ENCODE peak calls at places on chromosomes 13 and 19, in nine cellular contexts. One of them, this sample, is unnamed.

GRCh38 chr19:11435833-11436313 is 438 bp downstream of the PRKCSH start:
- DNase-seq in effector CD4-positive, alpha-beta T cell: no peak
- DNase-seq in midbrain: no peak
- DNase-seq in activated CD8-positive, alpha-beta memory T cell treated with anti-CD3 and anti-CD28 coated beads, Interleukin-2, amount 50 U/mL, for 48 hours: peak; percentile 66
- DNase-seq in cardiac fibroblast: no peak
- DNase-seq in ascending aorta: no peak
- DNase-seq in iris pigment epithelial cell: peak; percentile 52
- DNase-seq in stimulated activated CD4-positive, alpha-beta T cell treated with anti-CD3 and anti-CD28 coated beads, Interleukin-2, amount 100 ng/mL, for 48 hours: no peak
- DNase-seq in CD8-positive, alpha-beta memory T cell: no peak
- DNase-seq in this sample: peak; percentile 13

GRCh38 chr19:23203841-23204344 is 46.3 kb downstream of the ZNF724 start:
- DNase-seq in stimulated activated CD4-positive, alpha-beta T cell treated with anti-CD3 and anti-CD28 coated beads, Interleukin-2, amount 100 ng/mL, for 48 hours: no peak
- DNase-seq in CD8-positive, alpha-beta memory T cell: no peak
- DNase-seq in ascending aorta: no peak
- DNase-seq in activated CD8-positive, alpha-beta memory T cell treated with anti-CD3 and anti-CD28 coated beads, Interleukin-2, amount 50 U/mL, for 48 hours: no peak
- DNase-seq in cardiac fibroblast: peak; percentile 1
- DNase-seq in midbrain: peak; percentile 26
- DNase-seq in effector CD4-positive, alpha-beta T cell: no peak
- DNase-seq in iris pigment epithelial cell: peak; percentile 12
- DNase-seq in this sample: no peak

GRCh38 chr13:109862627-109863026 is 76.2 kb upstream of the IRS2 start:
- DNase-seq in iris pigment epithelial cell: peak; percentile 86
- DNase-seq in midbrain: no peak
- DNase-seq in ascending aorta: no peak
- DNase-seq in activated CD8-positive, alpha-beta memory T cell treated with anti-CD3 and anti-CD28 coated beads, Interleukin-2, amount 50 U/mL, for 48 hours: no peak
- DNase-seq in stimulated activated CD4-positive, alpha-beta T cell treated with anti-CD3 and anti-CD28 coated beads, Interleukin-2, amount 100 ng/mL, for 48 hours: no peak
- DNase-seq in effector CD4-positive, alpha-beta T cell: no peak
- DNase-seq in cardiac fibroblast: peak; percentile 60
- DNase-seq in CD8-positive, alpha-beta memory T cell: no peak
- DNase-seq in this sample: no peak

GRCh38 chr13:48750588-48751383 is 97.1 kb downstream of the CYSLTR2 start:
- DNase-seq in stimulated activated CD4-positive, alpha-beta T cell treated with anti-CD3 and anti-CD28 coated beads, Interleukin-2, amount 100 ng/mL, for 48 hours: no peak
- DNase-seq in midbrain: no peak
- DNase-seq in effector CD4-positive, alpha-beta T cell: no peak
- DNase-seq in cardiac fibroblast: peak; percentile 49
- DNase-seq in CD8-positive, alpha-beta memory T cell: no peak
- DNase-seq in ascending aorta: no peak
- DNase-seq in activated CD8-positive, alpha-beta memory T cell treated with anti-CD3 and anti-CD28 coated beads, Interleukin-2, amount 50 U/mL, for 48 hours: no peak
- DNase-seq in iris pigment epithelial cell: peak; percentile 54
- DNase-seq in this sample: no peak

GRCh38 chr13:106523566-106523965 is 11.9 kb downstream of the EFNB2 start:
- DNase-seq in ascending aorta: no peak
- DNase-seq in effector CD4-positive, alpha-beta T cell: no peak
- DNase-seq in cardiac fibroblast: no peak
- DNase-seq in iris pigment epithelial cell: no peak
- DNase-seq in activated CD8-positive, alpha-beta memory T cell treated with anti-CD3 and anti-CD28 coated beads, Interleukin-2, amount 50 U/mL, for 48 hours: no peak
- DNase-seq in CD8-positive, alpha-beta memory T cell: no peak
- DNase-seq in stimulated activated CD4-positive, alpha-beta T cell treated with anti-CD3 and anti-CD28 coated beads, Interleukin-2, amount 100 ng/mL, for 48 hours: no peak
- DNase-seq in midbrain: peak; percentile 10
- DNase-seq in this sample: no peak

GRCh38 chr19:8500158-8500557 is 2.3 kb downstream of the PRAM1 start:
- DNase-seq in effector CD4-positive, alpha-beta T cell: no peak
- DNase-seq in ascending aorta: no peak
- DNase-seq in activated CD8-positive, alpha-beta memory T cell treated with anti-CD3 and anti-CD28 coated beads, Interleukin-2, amount 50 U/mL, for 48 hours: no peak
- DNase-seq in stimulated activated CD4-positive, alpha-beta T cell treated with anti-CD3 and anti-CD28 coated beads, Interleukin-2, amount 100 ng/mL, for 48 hours: no peak
- DNase-seq in CD8-positive, alpha-beta memory T cell: no peak
- DNase-seq in iris pigment epithelial cell: peak; percentile 26
- DNase-seq in cardiac fibroblast: no peak
- DNase-seq in midbrain: no peak
- DNase-seq in this sample: no peak

GRCh38 chr13:41224113-41225110 is 30.0 kb upstream of the KBTBD7 start:
- DNase-seq in iris pigment epithelial cell: peak; percentile 86
- DNase-seq in midbrain: no peak
- DNase-seq in effector CD4-positive, alpha-beta T cell: no peak
- DNase-seq in activated CD8-positive, alpha-beta memory T cell treated with anti-CD3 and anti-CD28 coated beads, Interleukin-2, amount 50 U/mL, for 48 hours: no peak
- DNase-seq in CD8-positive, alpha-beta memory T cell: no peak
- DNase-seq in stimulated activated CD4-positive, alpha-beta T cell treated with anti-CD3 and anti-CD28 coated beads, Interleukin-2, amount 100 ng/mL, for 48 hours: no peak
- DNase-seq in cardiac fibroblast: peak; percentile 80
- DNase-seq in ascending aorta: no peak
- DNase-seq in this sample: no peak

GRCh38 chr13:27973291-27973690 is 4.2 kb upstream of the CDX2 start:
- DNase-seq in effector CD4-positive, alpha-beta T cell: no peak
- DNase-seq in CD8-positive, alpha-beta memory T cell: no peak
- DNase-seq in midbrain: no peak
- DNase-seq in cardiac fibroblast: no peak
- DNase-seq in stimulated activated CD4-positive, alpha-beta T cell treated with anti-CD3 and anti-CD28 coated beads, Interleukin-2, amount 100 ng/mL, for 48 hours: no peak
- DNase-seq in activated CD8-positive, alpha-beta memory T cell treated with anti-CD3 and anti-CD28 coated beads, Interleukin-2, amount 50 U/mL, for 48 hours: peak; percentile 18
- DNase-seq in iris pigment epithelial cell: no peak
- DNase-seq in ascending aorta: peak; percentile 40
- DNase-seq in this sample: no peak

GRCh38 chr13:51848674-51849073 is 3.7 kb upstream of the TMEM272 start:
- DNase-seq in activated CD8-positive, alpha-beta memory T cell treated with anti-CD3 and anti-CD28 coated beads, Interleukin-2, amount 50 U/mL, for 48 hours: no peak
- DNase-seq in CD8-positive, alpha-beta memory T cell: no peak
- DNase-seq in iris pigment epithelial cell: peak; percentile 73
- DNase-seq in cardiac fibroblast: peak; percentile 69
- DNase-seq in ascending aorta: no peak
- DNase-seq in midbrain: no peak
- DNase-seq in stimulated activated CD4-positive, alpha-beta T cell treated with anti-CD3 and anti-CD28 coated beads, Interleukin-2, amount 100 ng/mL, for 48 hours: no peak
- DNase-seq in effector CD4-positive, alpha-beta T cell: no peak
- DNase-seq in this sample: no peak

GRCh38 chr19:41897181-41897580 is 14.2 kb downstream of the ARHGEF1 start:
- DNase-seq in ascending aorta: no peak
- DNase-seq in stimulated activated CD4-positive, alpha-beta T cell treated with anti-CD3 and anti-CD28 coated beads, Interleukin-2, amount 100 ng/mL, for 48 hours: no peak
- DNase-seq in CD8-positive, alpha-beta memory T cell: no peak
- DNase-seq in cardiac fibroblast: no peak
- DNase-seq in iris pigment epithelial cell: no peak
- DNase-seq in midbrain: no peak
- DNase-seq in effector CD4-positive, alpha-beta T cell: no peak
- DNase-seq in activated CD8-positive, alpha-beta memory T cell treated with anti-CD3 and anti-CD28 coated beads, Interleukin-2, amount 50 U/mL, for 48 hours: no peak
- DNase-seq in this sample: no peak

GRCh38 chr19:3575260-3575741 is 2.6 kb downstream of the HMG20B start:
- DNase-seq in stimulated activated CD4-positive, alpha-beta T cell treated with anti-CD3 and anti-CD28 coated beads, Interleukin-2, amount 100 ng/mL, for 48 hours: no peak
- DNase-seq in activated CD8-positive, alpha-beta memory T cell treated with anti-CD3 and anti-CD28 coated beads, Interleukin-2, amount 50 U/mL, for 48 hours: no peak
- DNase-seq in effector CD4-positive, alpha-beta T cell: no peak
- DNase-seq in CD8-positive, alpha-beta memory T cell: no peak
- DNase-seq in ascending aorta: no peak
- DNase-seq in iris pigment epithelial cell: no peak
- DNase-seq in cardiac fibroblast: peak; percentile 51
- DNase-seq in midbrain: no peak
- DNase-seq in this sample: no peak

GRCh38 chr13:60397693-60398437 is 845 bp downstream of the TDRD3 start:
- DNase-seq in CD8-positive, alpha-beta memory T cell: no peak
- DNase-seq in cardiac fibroblast: peak; percentile 75
- DNase-seq in stimulated activated CD4-positive, alpha-beta T cell treated with anti-CD3 and anti-CD28 coated beads, Interleukin-2, amount 100 ng/mL, for 48 hours: peak; percentile 49
- DNase-seq in ascending aorta: peak; percentile 77
- DNase-seq in effector CD4-positive, alpha-beta T cell: peak; percentile 4
- DNase-seq in iris pigment epithelial cell: peak; percentile 81
- DNase-seq in midbrain: peak; percentile 60
- DNase-seq in activated CD8-positive, alpha-beta memory T cell treated with anti-CD3 and anti-CD28 coated beads, Interleukin-2, amount 50 U/mL, for 48 hours: peak; percentile 81
- DNase-seq in this sample: peak; percentile 61

GRCh38 chr19:55220525-55220924 is 8.0 kb downstream of the TMEM86B start:
- DNase-seq in ascending aorta: no peak
- DNase-seq in CD8-positive, alpha-beta memory T cell: no peak
- DNase-seq in activated CD8-positive, alpha-beta memory T cell treated with anti-CD3 and anti-CD28 coated beads, Interleukin-2, amount 50 U/mL, for 48 hours: no peak
- DNase-seq in iris pigment epithelial cell: no peak
- DNase-seq in stimulated activated CD4-positive, alpha-beta T cell treated with anti-CD3 and anti-CD28 coated beads, Interleukin-2, amount 100 ng/mL, for 48 hours: no peak
- DNase-seq in cardiac fibroblast: no peak
- DNase-seq in midbrain: no peak
- DNase-seq in effector CD4-positive, alpha-beta T cell: no peak
- DNase-seq in this sample: no peak

GRCh38 chr19:56223481-56223880 is 21.4 kb downstream of the ZSCAN5C start:
- DNase-seq in effector CD4-positive, alpha-beta T cell: no peak
- DNase-seq in iris pigment epithelial cell: no peak
- DNase-seq in midbrain: no peak
- DNase-seq in stimulated activated CD4-positive, alpha-beta T cell treated with anti-CD3 and anti-CD28 coated beads, Interleukin-2, amount 100 ng/mL, for 48 hours: no peak
- DNase-seq in ascending aorta: no peak
- DNase-seq in CD8-positive, alpha-beta memory T cell: no peak
- DNase-seq in activated CD8-positive, alpha-beta memory T cell treated with anti-CD3 and anti-CD28 coated beads, Interleukin-2, amount 50 U/mL, for 48 hours: no peak
- DNase-seq in cardiac fibroblast: no peak
- DNase-seq in this sample: no peak

GRCh38 chr13:40146586-40147240 is 491.3 kb downstream of the COG6 start:
- DNase-seq in effector CD4-positive, alpha-beta T cell: no peak
- DNase-seq in midbrain: no peak
- DNase-seq in stimulated activated CD4-positive, alpha-beta T cell treated with anti-CD3 and anti-CD28 coated beads, Interleukin-2, amount 100 ng/mL, for 48 hours: no peak
- DNase-seq in CD8-positive, alpha-beta memory T cell: no peak
- DNase-seq in cardiac fibroblast: no peak
- DNase-seq in iris pigment epithelial cell: no peak
- DNase-seq in ascending aorta: no peak
- DNase-seq in activated CD8-positive, alpha-beta memory T cell treated with anti-CD3 and anti-CD28 coated beads, Interleukin-2, amount 50 U/mL, for 48 hours: no peak
- DNase-seq in this sample: no peak

GRCh38 chr13:20264271-20265018 is 32.3 kb upstream of the GJB6 start:
- DNase-seq in ascending aorta: no peak
- DNase-seq in stimulated activated CD4-positive, alpha-beta T cell treated with anti-CD3 and anti-CD28 coated beads, Interleukin-2, amount 100 ng/mL, for 48 hours: no peak
- DNase-seq in midbrain: no peak
- DNase-seq in CD8-positive, alpha-beta memory T cell: no peak
- DNase-seq in cardiac fibroblast: no peak
- DNase-seq in iris pigment epithelial cell: no peak
- DNase-seq in effector CD4-positive, alpha-beta T cell: no peak
- DNase-seq in activated CD8-positive, alpha-beta memory T cell treated with anti-CD3 and anti-CD28 coated beads, Interleukin-2, amount 50 U/mL, for 48 hours: no peak
- DNase-seq in this sample: no peak

GRCh38 chr13:23473236-23473635 is 39.7 kb upstream of the SACS start:
- DNase-seq in iris pigment epithelial cell: no peak
- DNase-seq in activated CD8-positive, alpha-beta memory T cell treated with anti-CD3 and anti-CD28 coated beads, Interleukin-2, amount 50 U/mL, for 48 hours: no peak
- DNase-seq in midbrain: no peak
- DNase-seq in stimulated activated CD4-positive, alpha-beta T cell treated with anti-CD3 and anti-CD28 coated beads, Interleukin-2, amount 100 ng/mL, for 48 hours: no peak
- DNase-seq in effector CD4-positive, alpha-beta T cell: no peak
- DNase-seq in CD8-positive, alpha-beta memory T cell: no peak
- DNase-seq in ascending aorta: no peak
- DNase-seq in cardiac fibroblast: no peak
- DNase-seq in this sample: no peak

GRCh38 chr13:99871249-99871898 is 100.2 kb downstream of the ZIC5 start:
- DNase-seq in stimulated activated CD4-positive, alpha-beta T cell treated with anti-CD3 and anti-CD28 coated beads, Interleukin-2, amount 100 ng/mL, for 48 hours: no peak
- DNase-seq in CD8-positive, alpha-beta memory T cell: no peak
- DNase-seq in midbrain: no peak
- DNase-seq in ascending aorta: no peak
- DNase-seq in cardiac fibroblast: no peak
- DNase-seq in effector CD4-positive, alpha-beta T cell: no peak
- DNase-seq in iris pigment epithelial cell: no peak
- DNase-seq in activated CD8-positive, alpha-beta memory T cell treated with anti-CD3 and anti-CD28 coated beads, Interleukin-2, amount 50 U/mL, for 48 hours: no peak
- DNase-seq in this sample: no peak

GRCh38 chr13:106100261-106100919 is 435.1 kb downstream of the EFNB2 start:
- DNase-seq in effector CD4-positive, alpha-beta T cell: no peak
- DNase-seq in stimulated activated CD4-positive, alpha-beta T cell treated with anti-CD3 and anti-CD28 coated beads, Interleukin-2, amount 100 ng/mL, for 48 hours: no peak
- DNase-seq in ascending aorta: no peak
- DNase-seq in activated CD8-positive, alpha-beta memory T cell treated with anti-CD3 and anti-CD28 coated beads, Interleukin-2, amount 50 U/mL, for 48 hours: no peak
- DNase-seq in cardiac fibroblast: no peak
- DNase-seq in CD8-positive, alpha-beta memory T cell: no peak
- DNase-seq in iris pigment epithelial cell: no peak
- DNase-seq in midbrain: no peak
- DNase-seq in this sample: no peak

GRCh38 chr13:79328510-79328909 is 77.5 kb downstream of the RBM26 start:
- DNase-seq in CD8-positive, alpha-beta memory T cell: no peak
- DNase-seq in stimulated activated CD4-positive, alpha-beta T cell treated with anti-CD3 and anti-CD28 coated beads, Interleukin-2, amount 100 ng/mL, for 48 hours: no peak
- DNase-seq in activated CD8-positive, alpha-beta memory T cell treated with anti-CD3 and anti-CD28 coated beads, Interleukin-2, amount 50 U/mL, for 48 hours: no peak
- DNase-seq in midbrain: no peak
- DNase-seq in cardiac fibroblast: no peak
- DNase-seq in iris pigment epithelial cell: no peak
- DNase-seq in ascending aorta: no peak
- DNase-seq in effector CD4-positive, alpha-beta T cell: no peak
- DNase-seq in this sample: no peak

GRCh38 chr13:113205428-113205931 is 3.0 kb downstream of the PCID2 start:
- DNase-seq in stimulated activated CD4-positive, alpha-beta T cell treated with anti-CD3 and anti-CD28 coated beads, Interleukin-2, amount 100 ng/mL, for 48 hours: no peak
- DNase-seq in midbrain: no peak
- DNase-seq in ascending aorta: no peak
- DNase-seq in CD8-positive, alpha-beta memory T cell: no peak
- DNase-seq in cardiac fibroblast: peak; percentile 67
- DNase-seq in effector CD4-positive, alpha-beta T cell: no peak
- DNase-seq in activated CD8-positive, alpha-beta memory T cell treated with anti-CD3 and anti-CD28 coated beads, Interleukin-2, amount 50 U/mL, for 48 hours: no peak
- DNase-seq in iris pigment epithelial cell: peak; percentile 76
- DNase-seq in this sample: no peak

GRCh38 chr19:10430505-10431253 is 10.3 kb downstream of the PDE4A start:
- DNase-seq in stimulated activated CD4-positive, alpha-beta T cell treated with anti-CD3 and anti-CD28 coated beads, Interleukin-2, amount 100 ng/mL, for 48 hours: no peak
- DNase-seq in CD8-positive, alpha-beta memory T cell: no peak
- DNase-seq in effector CD4-positive, alpha-beta T cell: no peak
- DNase-seq in midbrain: no peak
- DNase-seq in cardiac fibroblast: peak; percentile 32
- DNase-seq in activated CD8-positive, alpha-beta memory T cell treated with anti-CD3 and anti-CD28 coated beads, Interleukin-2, amount 50 U/mL, for 48 hours: no peak
- DNase-seq in ascending aorta: peak; percentile 71
- DNase-seq in iris pigment epithelial cell: no peak
- DNase-seq in this sample: peak; percentile 62

GRCh38 chr13:41858783-41859182 is 102.1 kb downstream of the VWA8 start:
- DNase-seq in activated CD8-positive, alpha-beta memory T cell treated with anti-CD3 and anti-CD28 coated beads, Interleukin-2, amount 50 U/mL, for 48 hours: no peak
- DNase-seq in midbrain: no peak
- DNase-seq in stimulated activated CD4-positive, alpha-beta T cell treated with anti-CD3 and anti-CD28 coated beads, Interleukin-2, amount 100 ng/mL, for 48 hours: no peak
- DNase-seq in ascending aorta: no peak
- DNase-seq in iris pigment epithelial cell: peak; percentile 74
- DNase-seq in CD8-positive, alpha-beta memory T cell: no peak
- DNase-seq in effector CD4-positive, alpha-beta T cell: no peak
- DNase-seq in cardiac fibroblast: no peak
- DNase-seq in this sample: no peak

GRCh38 chr13:26037302-26037701 is 14.5 kb downstream of the SHISA2 start:
- DNase-seq in ascending aorta: no peak
- DNase-seq in CD8-positive, alpha-beta memory T cell: no peak
- DNase-seq in midbrain: peak; percentile 77
- DNase-seq in cardiac fibroblast: peak; percentile 28
- DNase-seq in activated CD8-positive, alpha-beta memory T cell treated with anti-CD3 and anti-CD28 coated beads, Interleukin-2, amount 50 U/mL, for 48 hours: peak; percentile 60
- DNase-seq in effector CD4-positive, alpha-beta T cell: peak; percentile 8
- DNase-seq in iris pigment epithelial cell: no peak
- DNase-seq in stimulated activated CD4-positive, alpha-beta T cell treated with anti-CD3 and anti-CD28 coated beads, Interleukin-2, amount 100 ng/mL, for 48 hours: no peak
- DNase-seq in this sample: no peak

GRCh38 chr19:49746206-49746958 is 16.7 kb downstream of the TSKS start:
- DNase-seq in stimulated activated CD4-positive, alpha-beta T cell treated with anti-CD3 and anti-CD28 coated beads, Interleukin-2, amount 100 ng/mL, for 48 hours: peak; percentile 55
- DNase-seq in iris pigment epithelial cell: peak; percentile 49
- DNase-seq in midbrain: no peak
- DNase-seq in CD8-positive, alpha-beta memory T cell: peak; percentile 30
- DNase-seq in cardiac fibroblast: peak; percentile 44
- DNase-seq in activated CD8-positive, alpha-beta memory T cell treated with anti-CD3 and anti-CD28 coated beads, Interleukin-2, amount 50 U/mL, for 48 hours: peak; percentile 83
- DNase-seq in ascending aorta: peak; percentile 74
- DNase-seq in effector CD4-positive, alpha-beta T cell: peak; percentile 39
- DNase-seq in this sample: peak; percentile 63

GRCh38 chr19:34141036-34141435 is 31.3 kb upstream of the LSM14A start:
- DNase-seq in cardiac fibroblast: no peak
- DNase-seq in CD8-positive, alpha-beta memory T cell: no peak
- DNase-seq in ascending aorta: no peak
- DNase-seq in midbrain: no peak
- DNase-seq in stimulated activated CD4-positive, alpha-beta T cell treated with anti-CD3 and anti-CD28 coated beads, Interleukin-2, amount 100 ng/mL, for 48 hours: no peak
- DNase-seq in activated CD8-positive, alpha-beta memory T cell treated with anti-CD3 and anti-CD28 coated beads, Interleukin-2, amount 50 U/mL, for 48 hours: no peak
- DNase-seq in effector CD4-positive, alpha-beta T cell: no peak
- DNase-seq in iris pigment epithelial cell: no peak
- DNase-seq in this sample: no peak

GRCh38 chr19:3593156-3593555 is 7.9 kb downstream of the GIPC3 start:
- DNase-seq in CD8-positive, alpha-beta memory T cell: no peak
- DNase-seq in iris pigment epithelial cell: no peak
- DNase-seq in ascending aorta: no peak
- DNase-seq in cardiac fibroblast: no peak
- DNase-seq in stimulated activated CD4-positive, alpha-beta T cell treated with anti-CD3 and anti-CD28 coated beads, Interleukin-2, amount 100 ng/mL, for 48 hours: no peak
- DNase-seq in effector CD4-positive, alpha-beta T cell: no peak
- DNase-seq in activated CD8-positive, alpha-beta memory T cell treated with anti-CD3 and anti-CD28 coated beads, Interleukin-2, amount 50 U/mL, for 48 hours: no peak
- DNase-seq in midbrain: no peak
- DNase-seq in this sample: no peak

GRCh38 chr13:90889906-90890305 is 457.6 kb upstream of the MIR17HG start:
- DNase-seq in ascending aorta: no peak
- DNase-seq in iris pigment epithelial cell: no peak
- DNase-seq in effector CD4-positive, alpha-beta T cell: no peak
- DNase-seq in stimulated activated CD4-positive, alpha-beta T cell treated with anti-CD3 and anti-CD28 coated beads, Interleukin-2, amount 100 ng/mL, for 48 hours: no peak
- DNase-seq in CD8-positive, alpha-beta memory T cell: no peak
- DNase-seq in midbrain: no peak
- DNase-seq in activated CD8-positive, alpha-beta memory T cell treated with anti-CD3 and anti-CD28 coated beads, Interleukin-2, amount 50 U/mL, for 48 hours: no peak
- DNase-seq in cardiac fibroblast: no peak
- DNase-seq in this sample: no peak

GRCh38 chr13:110329798-110330461 is 22.8 kb downstream of the COL4A2 start:
- DNase-seq in iris pigment epithelial cell: peak; percentile 77
- DNase-seq in midbrain: no peak
- DNase-seq in ascending aorta: peak; percentile 70
- DNase-seq in cardiac fibroblast: peak; percentile 59
- DNase-seq in CD8-positive, alpha-beta memory T cell: no peak
- DNase-seq in effector CD4-positive, alpha-beta T cell: no peak
- DNase-seq in stimulated activated CD4-positive, alpha-beta T cell treated with anti-CD3 and anti-CD28 coated beads, Interleukin-2, amount 100 ng/mL, for 48 hours: no peak
- DNase-seq in activated CD8-positive, alpha-beta memory T cell treated with anti-CD3 and anti-CD28 coated beads, Interleukin-2, amount 50 U/mL, for 48 hours: no peak
- DNase-seq in this sample: no peak

GRCh38 chr13:68987585-68987984 is 1120.0 kb upstream of the ATXN8OS start:
- DNase-seq in ascending aorta: no peak
- DNase-seq in cardiac fibroblast: no peak
- DNase-seq in midbrain: no peak
- DNase-seq in effector CD4-positive, alpha-beta T cell: no peak
- DNase-seq in CD8-positive, alpha-beta memory T cell: no peak
- DNase-seq in stimulated activated CD4-positive, alpha-beta T cell treated with anti-CD3 and anti-CD28 coated beads, Interleukin-2, amount 100 ng/mL, for 48 hours: no peak
- DNase-seq in activated CD8-positive, alpha-beta memory T cell treated with anti-CD3 and anti-CD28 coated beads, Interleukin-2, amount 50 U/mL, for 48 hours: no peak
- DNase-seq in iris pigment epithelial cell: no peak
- DNase-seq in this sample: no peak

GRCh38 chr13:20843177-20843576 is 59.4 kb downstream of the XPO4 start:
- DNase-seq in CD8-positive, alpha-beta memory T cell: no peak
- DNase-seq in stimulated activated CD4-positive, alpha-beta T cell treated with anti-CD3 and anti-CD28 coated beads, Interleukin-2, amount 100 ng/mL, for 48 hours: no peak
- DNase-seq in midbrain: no peak
- DNase-seq in effector CD4-positive, alpha-beta T cell: no peak
- DNase-seq in activated CD8-positive, alpha-beta memory T cell treated with anti-CD3 and anti-CD28 coated beads, Interleukin-2, amount 50 U/mL, for 48 hours: no peak
- DNase-seq in iris pigment epithelial cell: peak; percentile 34
- DNase-seq in ascending aorta: no peak
- DNase-seq in cardiac fibroblast: peak; percentile 71
- DNase-seq in this sample: no peak